ENCODE peak calls at places on chromosomes 11 and 22, in five cellular contexts. B, F, Y, G and K are unnamed samples.

GRCh38 chr11:36012410-36012809 is 68.5 kb downstream of the LDLRAD3 start:
- DNase-seq in Y (no peak), B (no peak), F (no peak), G (no peak), K (peak)

GRCh38 chr22:20651286-20651685 is 122.6 kb upstream of the SERPIND1 start:
- DNase-seq in Y (no peak), F (no peak), G (no peak), B (no peak), K (no peak)

GRCh38 chr22:29041408-29041807 is 20.2 kb downstream of the C22orf31 start:
- DNase-seq in Y (no peak), B (no peak), G (no peak), F (no peak), K (no peak)

GRCh38 chr22:42757475-42757874 is 36.8 kb upstream of the A4GALT start:
- DNase-seq in B (no peak), Y (no peak), G (no peak), F (no peak), K (no peak)

GRCh38 chr11:116598036-116598435 is 174.8 kb downstream of the BUD13 start:
- DNase-seq in Y (peak), G (no peak), B (peak), F (no peak), K (no peak)

GRCh38 chr11:126118806-126119205 is 56.1 kb upstream of the CDON start:
- DNase-seq in Y (peak), G (no peak), B (peak), F (no peak), K (no peak)

GRCh38 chr22:38482662-38483308 is 14.9 kb downstream of the KDELR3 start:
- DNase-seq in B (no peak), G (no peak), Y (no peak), F (no peak), K (no peak)

GRCh38 chr11:71138737-71139425 is 113.5 kb downstream of the SHANK2 start:
- DNase-seq in G (no peak), F (no peak), Y (no peak), B (no peak), K (no peak)

GRCh38 chr22:50713571-50714056 is 24.4 kb upstream of the ACR start:
- DNase-seq in B (peak), F (no peak), Y (peak), G (no peak), K (no peak)

GRCh38 chr11:73982990-73983763 is 534 bp upstream of the UCP2 start:
- DNase-seq in B (peak), G (peak), F (peak), Y (peak), K (peak)

GRCh38 chr11:6755303-6755952 is 16.3 kb downstream of the OR2AG2 start:
- DNase-seq in G (peak), F (no peak), B (no peak), Y (no peak), K (no peak)

GRCh38 chr22:28479912-28480311 is 199.7 kb downstream of the TTC28 start:
- DNase-seq in F (no peak), B (no peak), Y (no peak), G (no peak), K (no peak)

GRCh38 chr22:19344420-19344819 is 52.9 kb upstream of the CLTCL1 start:
- DNase-seq in Y (no peak), B (no peak), G (no peak), F (no peak), K (no peak)

GRCh38 chr22:30309981-30310672 is 16.6 kb downstream of the TBC1D10A start:
- DNase-seq in F (no peak), G (no peak), Y (no peak), B (peak), K (no peak)

GRCh38 chr11:128288368-128288767 is 299.0 kb downstream of the ETS1 start:
- DNase-seq in Y (no peak), G (no peak), F (no peak), B (no peak), K (no peak)

GRCh38 chr22:45154383-45154782 is 9.3 kb upstream of the NUP50 start:
- DNase-seq in F (no peak), Y (no peak), B (no peak), G (no peak), K (no peak)

GRCh38 chr11:824292-824880 is 3.3 kb upstream of the CRACR2B start:
- DNase-seq in B (no peak), Y (no peak), F (no peak), G (no peak), K (no peak)

GRCh38 chr11:1746516-1746931 is 3.9 kb downstream of the IFITM10 start:
- DNase-seq in G (no peak), F (no peak), Y (peak), B (peak), K (no peak)

GRCh38 chr11:88310246-88310645 is 27.3 kb downstream of the CTSC start:
- DNase-seq in B (no peak), Y (no peak), G (no peak), F (no peak), K (peak)

DNA sequence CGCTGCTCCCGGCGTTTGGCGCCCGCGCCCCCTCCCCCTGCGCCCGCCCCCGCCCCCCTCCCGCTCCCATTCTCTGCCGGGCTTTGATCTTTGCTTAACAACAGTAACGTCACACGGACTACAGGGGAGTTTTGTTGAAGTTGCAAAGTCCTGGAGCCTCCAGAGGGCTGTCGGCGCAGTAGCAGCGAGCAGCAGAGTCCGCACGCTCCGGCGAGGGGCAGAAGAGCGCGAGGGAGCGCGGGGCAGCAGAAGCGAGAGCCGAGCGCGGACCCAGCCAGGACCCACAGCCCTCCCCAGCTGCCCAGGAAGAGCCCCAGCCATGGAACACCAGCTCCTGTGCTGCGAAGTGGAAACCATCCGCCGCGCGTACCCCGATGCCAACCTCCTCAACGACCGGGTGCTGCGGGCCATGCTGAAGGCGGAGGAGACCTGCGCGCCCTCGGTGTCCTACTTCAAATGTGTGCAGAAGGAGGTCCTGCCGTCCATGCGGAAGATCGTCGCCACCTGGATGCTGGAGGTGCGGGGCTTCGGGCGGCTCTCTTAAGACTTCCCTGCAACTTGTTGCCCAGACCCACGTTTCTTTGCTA is at the start of gene CCND1:
- DNase-seq in G (peak), B (peak), F (peak), Y (peak), K (peak)
- TF ChIP-seq CTCF in G (peak), B (no peak), F (peak), Y (peak), K (peak)

GRCh38 chr11:14905104-14906033 is 13.3 kb upstream of the CYP2R1 start:
- DNase-seq in Y (peak), B (peak), G (no peak), F (no peak), K (no peak)
- TF ChIP-seq CTCF in Y (peak), B (no peak), G (peak), F (no peak), K (peak)

DNA sequence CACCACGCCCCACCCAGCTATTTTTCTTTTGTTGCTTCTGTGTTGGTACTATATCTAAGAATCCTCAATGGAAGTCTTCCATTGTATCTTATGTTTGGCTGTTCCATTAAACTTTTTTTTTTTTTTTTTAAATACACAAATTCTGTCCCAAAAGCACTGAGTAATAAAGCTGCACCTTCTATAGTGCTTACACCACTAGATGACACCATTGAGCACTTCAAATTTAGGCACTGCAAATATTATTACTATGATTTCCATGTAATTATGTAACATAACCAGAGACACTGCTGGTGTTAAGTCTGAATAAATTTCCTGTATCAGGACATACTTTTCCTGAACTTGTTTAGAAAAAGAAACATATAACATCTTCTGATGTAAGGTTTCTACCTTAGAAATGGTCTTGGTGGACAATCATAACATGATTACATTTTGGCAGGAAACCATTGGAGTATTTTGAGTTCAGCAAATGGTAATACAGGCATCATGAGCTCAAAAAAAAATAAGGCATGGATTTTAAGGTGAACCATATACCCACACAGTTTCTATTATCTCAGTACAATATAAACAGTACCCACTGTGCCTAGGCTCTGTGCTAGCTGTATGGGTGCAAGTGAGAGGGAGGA is 110.5 kb downstream of the ATG16L2 start:
- DNase-seq in F (no peak), B (no peak), G (no peak), Y (no peak), K (peak)
- TF ChIP-seq CTCF in F (peak), B (no peak), G (peak), Y (peak), K (peak)

GRCh38 chr11:82864268-82864667 is 36.0 kb downstream of the PRCP start:
- DNase-seq in Y (no peak), F (peak), G (peak), B (peak), K (no peak)
- TF ChIP-seq CTCF in Y (peak), F (peak), G (peak), B (no peak), K (peak)

DNA sequence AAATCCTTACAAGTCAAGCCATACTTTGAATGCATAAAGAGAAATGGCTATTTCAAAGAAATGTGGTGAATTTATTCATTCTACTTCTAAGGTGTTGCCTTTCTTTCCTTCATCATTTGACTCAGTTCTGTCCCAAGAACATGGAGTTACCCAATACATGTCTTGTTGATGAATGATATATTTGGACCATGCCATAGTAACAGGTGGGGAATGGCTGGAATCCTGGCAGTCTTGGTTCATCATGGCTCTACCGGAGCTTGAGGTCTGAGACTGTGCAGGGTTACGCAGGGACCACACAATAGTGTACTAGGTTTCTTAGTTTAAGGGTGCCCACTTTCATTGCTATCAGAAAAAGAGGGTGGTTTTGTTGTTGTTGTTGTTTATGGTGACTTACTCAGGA is 40.3 kb upstream of the MPEG1 start:
- DNase-seq in F (no peak), G (no peak), B (no peak), Y (no peak), K (no peak)
- TF ChIP-seq CTCF in F (no peak), G (no peak), B (no peak), Y (no peak), K (no peak)

DNA sequence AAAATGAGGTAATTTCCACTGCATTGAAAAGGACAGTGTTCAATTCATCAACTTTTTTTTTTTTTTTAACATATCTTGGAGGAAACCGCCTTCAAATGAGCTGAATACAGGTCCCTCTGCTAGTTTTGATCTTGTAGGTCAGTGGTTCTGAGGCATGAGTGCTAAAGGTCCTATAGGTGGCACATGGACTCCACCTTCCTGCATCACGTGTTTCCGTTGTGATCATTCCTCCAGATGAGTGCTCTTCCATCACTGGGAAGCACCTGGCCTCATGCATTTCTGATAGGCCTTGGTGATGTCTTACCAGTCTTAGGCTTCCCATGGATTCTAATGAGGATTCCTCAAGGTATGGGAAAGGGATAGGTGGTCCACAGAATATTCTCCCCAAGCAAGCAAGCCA is 37.8 kb downstream of the FDX1 start:
- DNase-seq in Y (no peak), B (no peak), G (no peak), F (no peak), K (no peak)
- TF ChIP-seq CTCF in Y (peak), B (no peak), G (no peak), F (no peak), K (no peak)

GRCh38 chr11:118310271-118310670 is 5.7 kb downstream of the CD3E start:
- DNase-seq in F (no peak), G (no peak), B (no peak), Y (no peak), K (no peak)
- TF ChIP-seq CTCF in F (no peak), G (no peak), B (no peak), Y (no peak), K (no peak)

GRCh38 chr11:120527111-120527748 is 15.7 kb downstream of the GRIK4 start:
- DNase-seq in G (peak), Y (peak), B (no peak), F (no peak), K (no peak)
- TF ChIP-seq CTCF in G (peak), Y (peak), B (no peak), F (no peak), K (peak)

GRCh38 chr22:40479126-40479800 is 108.9 kb downstream of the SGSM3 start:
- DNase-seq in G (no peak), Y (no peak), B (no peak), F (no peak), K (no peak)
- TF ChIP-seq CTCF in G (no peak), Y (peak), B (no peak), F (peak), K (peak)